ENCODE peak calls at places on chromosomes 6 and 20, in ten cellular contexts. V is activated T-helper 1 cell treated with Interleukin-2 at 50 U/mL for 16 hours; R is stimulated activated CD4-positive, alpha-beta T cell treated with anti-CD3 and anti-CD28 coated beads, Interleukin-1b, Interleukin-23, amount 100 ng/mL, for 48 hours; C is activated CD4-positive, CD25-positive, alpha-beta regulatory T cell treated with anti-CD3 and anti-CD28 coated beads, Interleukin-2, amount 50 U/mL, for 16 hours; D is AG04450; M is pancreas; N is cardiac fibroblast; Q is activated naive CD8-positive, alpha-beta T cell treated with anti-CD3 and anti-CD28 coated beads, Interleukin-2, amount 10 ng/mL, durations not matched to agents 7 days and 5 days; K is adipocyte; F is NCI-H1694. A is an unnamed sample.

GRCh38 chr20:22768779-22769178 is 184.4 kb upstream of the FOXA2 start:
- DNase-seq in C (no peak), F (no peak), R (no peak), V (no peak), Q (no peak), K (peak; percentile 56), D (no peak), N (peak; percentile 34), M (no peak), A (no peak)

GRCh38 chr20:50532231-50532630 is 22.0 kb downstream of the PTPN1 start:
- DNase-seq in R (no peak), Q (no peak), V (no peak), K (no peak), F (no peak), D (no peak), M (no peak), N (no peak), C (no peak), A (no peak)

GRCh38 chr20:31747640-31748039 is 8.6 kb downstream of the TPX2 start:
- DNase-seq in K (no peak), Q (no peak), D (no peak), C (no peak), F (no peak), V (no peak), M (no peak), N (peak; percentile 83), R (no peak), A (no peak)

GRCh38 chr6:70552974-70553373 is 13.8 kb upstream of the SDHAF4 start:
- DNase-seq in K (no peak), Q (no peak), F (no peak), C (no peak), V (no peak), N (no peak), D (no peak), M (no peak), R (no peak), A (no peak)

GRCh38 chr20:14219801-14220461 is 117.5 kb downstream of the FLRT3 start:
- DNase-seq in V (no peak), K (no peak), M (no peak), Q (no peak), C (no peak), D (no peak), N (no peak), R (no peak), F (no peak), A (no peak)

GRCh38 chr6:87757792-87758191 is 55.8 kb upstream of the AKIRIN2 start:
- DNase-seq in M (no peak), F (no peak), R (no peak), K (no peak), C (no peak), D (no peak), Q (no peak), N (no peak), V (no peak), A (no peak)

GRCh38 chr6:31204751-31205145 is 34.3 kb upstream of the POU5F1 start:
- DNase-seq in F (no peak), R (no peak), V (no peak), Q (no peak), N (no peak), C (no peak), K (no peak), D (no peak), M (no peak), A (no peak)

GRCh38 chr20:9112541-9113515 is 43.9 kb downstream of the PLCB4 start:
- DNase-seq in D (peak; percentile 55), V (no peak), F (no peak), C (no peak), R (no peak), Q (no peak), M (no peak), K (peak; percentile 85), N (peak; percentile 90), A (no peak)

GRCh38 chr6:84052204-84052882 is 18.8 kb downstream of the MRAP2 start:
- DNase-seq in F (peak; percentile 68), R (no peak), V (no peak), C (no peak), M (peak; percentile 30), K (peak; percentile 75), D (peak; percentile 13), Q (no peak), N (peak; percentile 78), A (no peak)

GRCh38 chr6:17096657-17097056 is 5.2 kb upstream of the STMND1 start:
- DNase-seq in R (no peak), N (no peak), C (no peak), K (no peak), V (no peak), D (no peak), M (no peak), Q (no peak), F (no peak), A (no peak)

GRCh38 chr20:35837577-35838195 is 65.9 kb downstream of the PHF20 start:
- DNase-seq in R (no peak), D (no peak), M (no peak), C (no peak), V (no peak), Q (no peak), F (no peak), N (no peak), K (no peak), A (no peak)

GRCh38 chr6:154343473-154344308 is 12.9 kb downstream of the IPCEF1 start:
- DNase-seq in M (peak; percentile 77), N (peak; percentile 65), R (no peak), D (no peak), C (no peak), V (no peak), F (no peak), Q (no peak), K (peak; percentile 4), A (no peak)

GRCh38 chr6:142300758-142301251 is 1.0 kb upstream of the ADGRG6 start:
- DNase-seq in M (peak; percentile 29), D (no peak), F (no peak), Q (no peak), C (no peak), R (no peak), V (no peak), N (peak; percentile 86), K (no peak), A (no peak)

GRCh38 chr20:38298768-38299288 is 5.1 kb upstream of the BPI start:
- DNase-seq in F (no peak), K (peak; percentile 66), M (peak; percentile 18), C (no peak), D (no peak), R (no peak), N (peak; percentile 96), Q (no peak), V (no peak), A (no peak)

GRCh38 chr20:51734876-51735499 is 33.2 kb downstream of the ATP9A start:
- DNase-seq in N (no peak), R (no peak), C (no peak), Q (no peak), D (no peak), K (no peak), V (no peak), F (no peak), M (no peak), A (no peak)